ENCODE peak calls at places on chromosomes 1 and 21, in five cellular contexts. F is HEK293T, D is NT2/D1, P is HepG2, E is GM12878. C is an unnamed sample.

GRCh38 chr1:2540816-2541492 is 10.9 kb upstream of the HES5 start:
- DNase-seq in P (no peak), E (no peak), D (no peak), F (no peak), C (no peak)

GRCh38 chr1:184118051-184118450 is 66.5 kb downstream of the TSEN15 start:
- DNase-seq in P (no peak), D (no peak), E (no peak), F (no peak), C (no peak)

GRCh38 chr21:31503939-31504338 is 155.6 kb upstream of the SOD1 start:
- DNase-seq in E (no peak), F (no peak), P (no peak), D (no peak), C (no peak)

GRCh38 chr1:63946866-63947491 is 173.2 kb downstream of the ROR1 start:
- DNase-seq in E (no peak), P (no peak), D (no peak), F (no peak), C (no peak)

GRCh38 chr1:68231627-68232303 is 558 bp downstream of the WLS start:
- DNase-seq in E (no peak), D (peak), P (no peak), F (peak), C (no peak)

GRCh38 chr1:156115514-156116374 is 1.2 kb downstream of the LMNA start:
- DNase-seq in D (no peak), P (peak), F (no peak), E (no peak), C (no peak)

GRCh38 chr1:36151845-36152203 is 2.5 kb upstream of the TRAPPC3 start:
- DNase-seq in P (no peak), D (no peak), E (no peak), F (no peak), C (no peak)

GRCh38 chr21:29718081-29718815 is 221.5 kb downstream of the GRIK1 start:
- DNase-seq in E (no peak), P (no peak), D (no peak), F (no peak), C (no peak)

GRCh38 chr1:216866714-216867113 is 143.5 kb upstream of the ESRRG start:
- DNase-seq in P (no peak), E (no peak), D (no peak), F (no peak), C (no peak)
- TF ChIP-seq SUZ12 in P (no peak), E (no peak), D (no peak), F (no peak), C (no peak)

GRCh38 chr21:33541105-33541711 is 709 bp downstream of the GART start:
- DNase-seq in E (peak), P (peak), D (no peak), F (peak), C (no peak)
- TF ChIP-seq SUZ12 in E (no peak), P (no peak), D (no peak), F (no peak), C (no peak)

GRCh38 chr1:154983776-154984466 is 777 bp downstream of the FLAD1 start:
- DNase-seq in P (no peak), D (no peak), F (no peak), E (no peak), C (no peak)
- TF ChIP-seq SUZ12 in P (no peak), D (no peak), F (no peak), E (no peak), C (no peak)

GRCh38 chr1:207873055-207873890 is 37.7 kb downstream of the CD34 start:
- DNase-seq in D (no peak), P (no peak), F (no peak), E (no peak), C (no peak)
- TF ChIP-seq SUZ12 in D (no peak), P (no peak), F (no peak), E (no peak), C (no peak)

GRCh38 chr1:32919811-32920733 is 18.9 kb upstream of the TMEM54 start:
- DNase-seq in D (no peak), E (no peak), F (no peak), P (no peak), C (no peak)

GRCh38 chr1:32920833-32921232 is 19.6 kb upstream of the TMEM54 start:
- DNase-seq in E (no peak), F (no peak), D (no peak), P (no peak), C (no peak)

GRCh38 chr1:32918166-32918565 is 17.0 kb upstream of the TMEM54 start:
- DNase-seq in E (no peak), D (no peak), F (no peak), P (no peak), C (no peak)

GRCh38 chr1:32915766-32916455 is 14.7 kb upstream of the TMEM54 start:
- DNase-seq in D (no peak), F (no peak), P (no peak), E (no peak), C (no peak)

DNA sequence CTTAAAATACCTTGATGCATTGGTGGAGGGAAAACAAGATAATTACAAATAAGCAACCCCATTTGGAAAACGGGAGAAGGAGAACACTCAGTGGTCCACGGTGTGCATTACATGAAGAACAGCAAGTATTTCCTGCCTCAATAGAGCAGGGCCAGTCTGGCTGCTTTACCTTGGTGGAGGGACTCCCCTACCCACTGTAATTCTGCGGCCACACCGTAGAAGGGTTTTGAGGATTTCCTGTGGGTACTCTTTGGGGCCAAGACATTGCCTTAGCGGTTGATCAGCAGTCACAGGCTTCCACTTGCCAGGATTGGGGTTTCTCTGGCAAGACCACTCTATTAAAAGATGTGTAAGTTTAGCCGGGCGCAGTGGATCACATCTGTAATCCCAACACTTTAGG is 16.3 kb upstream of the TMEM54 start:
- DNase-seq in E (no peak), P (no peak), F (no peak), D (no peak), C (no peak)
- TF ChIP-seq SUZ12 in E (no peak), P (no peak), F (no peak), D (no peak), C (no peak)

C was measured in H1.